ENCODE peak calls at places on chromosomes 3 and 15, in six cellular contexts. One of them, this sample, is unnamed.

GRCh38 chr3:113498221-113499005 is 16.5 kb downstream of the SPICE1 start:
- DNase-seq in nephron progenitor cell: no peak
- DNase-seq in endothelial cell: no peak
- DNase-seq in left ventricle myocardium inferior: no peak
- DNase-seq in IMR-90: peak; percentile 87
- DNase-seq in GM23338: no peak
- DNase-seq in this sample: no peak

GRCh38 chr15:40854161-40854560 is 10.3 kb downstream of the SPINT1 start:
- DNase-seq in nephron progenitor cell: no peak
- DNase-seq in endothelial cell: no peak
- DNase-seq in left ventricle myocardium inferior: no peak
- DNase-seq in IMR-90: no peak
- DNase-seq in GM23338: no peak
- DNase-seq in this sample: no peak

GRCh38 chr15:57503051-57503702 is 88.5 kb upstream of the MYZAP start:
- DNase-seq in nephron progenitor cell: no peak
- DNase-seq in endothelial cell: peak; percentile 37
- DNase-seq in left ventricle myocardium inferior: no peak
- DNase-seq in IMR-90: no peak
- DNase-seq in GM23338: peak; percentile 71
- DNase-seq in this sample: no peak

GRCh38 chr15:65414841-65415621 is 7.7 kb downstream of the IGDCC4 start:
- DNase-seq in nephron progenitor cell: peak; percentile 64
- DNase-seq in endothelial cell: peak; percentile 55
- DNase-seq in left ventricle myocardium inferior: peak; percentile 49
- DNase-seq in IMR-90: peak; percentile 76
- DNase-seq in GM23338: peak; percentile 97
- DNase-seq in this sample: no peak

GRCh38 chr3:53808496-53808895 is 37.7 kb downstream of the CHDH start:
- DNase-seq in nephron progenitor cell: no peak
- DNase-seq in endothelial cell: no peak
- DNase-seq in left ventricle myocardium inferior: no peak
- DNase-seq in IMR-90: no peak
- DNase-seq in GM23338: no peak
- DNase-seq in this sample: no peak

GRCh38 chr3:59709702-59710555 is 660.1 kb upstream of the CFAP20DC start:
- DNase-seq in nephron progenitor cell: no peak
- DNase-seq in endothelial cell: no peak
- DNase-seq in left ventricle myocardium inferior: peak; percentile 61
- DNase-seq in IMR-90: no peak
- DNase-seq in GM23338: no peak
- DNase-seq in this sample: no peak

GRCh38 chr3:45545476-45545875 is 49.1 kb upstream of the LIMD1 start:
- DNase-seq in nephron progenitor cell: no peak
- DNase-seq in endothelial cell: no peak
- DNase-seq in left ventricle myocardium inferior: no peak
- DNase-seq in IMR-90: peak; percentile 45
- DNase-seq in GM23338: no peak
- DNase-seq in this sample: no peak

GRCh38 chr3:25820816-25821486 is 31.1 kb downstream of the OXSM start:
- DNase-seq in nephron progenitor cell: no peak
- DNase-seq in endothelial cell: no peak
- DNase-seq in left ventricle myocardium inferior: no peak
- DNase-seq in IMR-90: no peak
- DNase-seq in GM23338: no peak
- DNase-seq in this sample: no peak

GRCh38 chr15:40246496-40247275 is 7.8 kb downstream of the PAK6 start:
- DNase-seq in nephron progenitor cell: no peak
- DNase-seq in endothelial cell: no peak
- DNase-seq in left ventricle myocardium inferior: peak; percentile 3
- DNase-seq in IMR-90: no peak
- DNase-seq in GM23338: no peak
- DNase-seq in this sample: no peak

GRCh38 chr3:171932153-171932567 is 89.0 kb downstream of the TMEM212 start:
- DNase-seq in nephron progenitor cell: no peak
- DNase-seq in endothelial cell: no peak
- DNase-seq in left ventricle myocardium inferior: no peak
- DNase-seq in IMR-90: no peak
- DNase-seq in GM23338: no peak
- DNase-seq in this sample: no peak

GRCh38 chr3:196872316-196872715 is 4.6 kb downstream of the SENP5 start:
- DNase-seq in nephron progenitor cell: no peak
- DNase-seq in endothelial cell: no peak
- DNase-seq in left ventricle myocardium inferior: no peak
- DNase-seq in IMR-90: peak; percentile 72
- DNase-seq in GM23338: no peak
- DNase-seq in this sample: no peak

GRCh38 chr15:92780816-92781215 is 119.3 kb upstream of the CHD2 start:
- DNase-seq in nephron progenitor cell: no peak
- DNase-seq in endothelial cell: no peak
- DNase-seq in left ventricle myocardium inferior: no peak
- DNase-seq in IMR-90: no peak
- DNase-seq in GM23338: peak; percentile 21
- DNase-seq in this sample: no peak

GRCh38 chr3:31077826-31078225 is 183.4 kb upstream of the GADL1 start:
- DNase-seq in nephron progenitor cell: no peak
- DNase-seq in endothelial cell: no peak
- DNase-seq in left ventricle myocardium inferior: no peak
- DNase-seq in IMR-90: peak; percentile 54
- DNase-seq in GM23338: no peak
- DNase-seq in this sample: no peak

GRCh38 chr3:28840976-28841376 is 439.9 kb upstream of the RBMS3 start:
- DNase-seq in nephron progenitor cell: no peak
- DNase-seq in endothelial cell: no peak
- DNase-seq in left ventricle myocardium inferior: no peak
- DNase-seq in IMR-90: no peak
- DNase-seq in GM23338: no peak
- DNase-seq in this sample: no peak

GRCh38 chr15:42608110-42608531 is 32.7 kb downstream of the STARD9 start:
- DNase-seq in nephron progenitor cell: no peak
- DNase-seq in endothelial cell: no peak
- DNase-seq in left ventricle myocardium inferior: no peak
- DNase-seq in IMR-90: no peak
- DNase-seq in GM23338: no peak
- DNase-seq in this sample: no peak

GRCh38 chr15:38740206-38740605 is 175.6 kb upstream of the RASGRP1 start:
- DNase-seq in nephron progenitor cell: peak; percentile 4
- DNase-seq in endothelial cell: no peak
- DNase-seq in left ventricle myocardium inferior: no peak
- DNase-seq in IMR-90: no peak
- DNase-seq in GM23338: no peak
- DNase-seq in this sample: no peak

GRCh38 chr15:71288348-71288955 is 173.2 kb downstream of the THSD4 start:
- DNase-seq in nephron progenitor cell: no peak
- DNase-seq in endothelial cell: no peak
- DNase-seq in left ventricle myocardium inferior: no peak
- DNase-seq in IMR-90: peak; percentile 74
- DNase-seq in GM23338: no peak
- DNase-seq in this sample: no peak

GRCh38 chr15:85646538-85647091 is 148.1 kb downstream of the KLHL25 start:
- DNase-seq in nephron progenitor cell: no peak
- DNase-seq in endothelial cell: no peak
- DNase-seq in left ventricle myocardium inferior: no peak
- DNase-seq in IMR-90: peak; percentile 93
- DNase-seq in GM23338: no peak
- DNase-seq in this sample: no peak

GRCh38 chr3:114362815-114363214 is 69.0 kb downstream of the TIGIT start:
- DNase-seq in nephron progenitor cell: no peak
- DNase-seq in endothelial cell: no peak
- DNase-seq in left ventricle myocardium inferior: no peak
- DNase-seq in IMR-90: peak; percentile 48
- DNase-seq in GM23338: peak; percentile 29
- DNase-seq in this sample: no peak

GRCh38 chr15:76730262-76730661 is 174.9 kb downstream of the SCAPER start:
- DNase-seq in nephron progenitor cell: no peak
- DNase-seq in endothelial cell: no peak
- DNase-seq in left ventricle myocardium inferior: no peak
- DNase-seq in IMR-90: peak; percentile 50
- DNase-seq in GM23338: no peak
- DNase-seq in this sample: no peak

GRCh38 chr3:126850370-126851085 is 132.4 kb upstream of the PLXNA1 start:
- DNase-seq in nephron progenitor cell: peak; percentile 35
- DNase-seq in endothelial cell: no peak
- DNase-seq in left ventricle myocardium inferior: peak; percentile 39
- DNase-seq in IMR-90: peak; percentile 78
- DNase-seq in GM23338: peak; percentile 96
- DNase-seq in this sample: no peak

GRCh38 chr3:127454968-127455367 is 135.6 kb downstream of the TPRA1 start:
- DNase-seq in nephron progenitor cell: no peak
- DNase-seq in endothelial cell: no peak
- DNase-seq in left ventricle myocardium inferior: no peak
- DNase-seq in IMR-90: no peak
- DNase-seq in GM23338: no peak
- DNase-seq in this sample: peak; percentile 1

GRCh38 chr3:190585771-190586630 is 72.1 kb downstream of the IL1RAP start:
- DNase-seq in nephron progenitor cell: no peak
- DNase-seq in endothelial cell: no peak
- DNase-seq in left ventricle myocardium inferior: no peak
- DNase-seq in IMR-90: peak; percentile 95
- DNase-seq in GM23338: peak; percentile 63
- DNase-seq in this sample: no peak

GRCh38 chr15:68431792-68432401 is at the start of gene ITGA11:
- DNase-seq in nephron progenitor cell: peak; percentile 84
- DNase-seq in endothelial cell: peak; percentile 68
- DNase-seq in left ventricle myocardium inferior: peak; percentile 83
- DNase-seq in IMR-90: peak; percentile 34
- DNase-seq in GM23338: peak; percentile 90
- DNase-seq in this sample: peak; percentile 67

GRCh38 chr15:78321041-78321570 is 19.0 kb upstream of the CRABP1 start:
- DNase-seq in nephron progenitor cell: no peak
- DNase-seq in endothelial cell: no peak
- DNase-seq in left ventricle myocardium inferior: no peak
- DNase-seq in IMR-90: no peak
- DNase-seq in GM23338: peak; percentile 46
- DNase-seq in this sample: no peak

GRCh38 chr3:187725218-187725617 is 20.1 kb downstream of the BCL6 start:
- DNase-seq in nephron progenitor cell: no peak
- DNase-seq in endothelial cell: no peak
- DNase-seq in left ventricle myocardium inferior: no peak
- DNase-seq in IMR-90: no peak
- DNase-seq in GM23338: no peak
- DNase-seq in this sample: no peak

GRCh38 chr3:156024904-156025303 is 95.5 kb upstream of the KCNAB1 start:
- DNase-seq in nephron progenitor cell: no peak
- DNase-seq in endothelial cell: no peak
- DNase-seq in left ventricle myocardium inferior: no peak
- DNase-seq in IMR-90: peak; percentile 8
- DNase-seq in GM23338: peak; percentile 41
- DNase-seq in this sample: no peak

GRCh38 chr3:188489639-188490405 is 335.9 kb downstream of the LPP start:
- DNase-seq in nephron progenitor cell: no peak
- DNase-seq in endothelial cell: no peak
- DNase-seq in left ventricle myocardium inferior: no peak
- DNase-seq in IMR-90: peak; percentile 90
- DNase-seq in GM23338: no peak
- DNase-seq in this sample: no peak

GRCh38 chr3:101638262-101638745 is 38.6 kb downstream of the ZBTB11 start:
- DNase-seq in nephron progenitor cell: peak; percentile 7
- DNase-seq in endothelial cell: no peak
- DNase-seq in left ventricle myocardium inferior: no peak
- DNase-seq in IMR-90: no peak
- DNase-seq in GM23338: peak; percentile 42
- DNase-seq in this sample: no peak

GRCh38 chr3:10722921-10723320 is 93.1 kb upstream of the SLC6A11 start:
- DNase-seq in nephron progenitor cell: no peak
- DNase-seq in endothelial cell: no peak
- DNase-seq in left ventricle myocardium inferior: no peak
- DNase-seq in IMR-90: no peak
- DNase-seq in GM23338: no peak
- DNase-seq in this sample: no peak

GRCh38 chr3:197802505-197803459 is 11.7 kb downstream of the LRCH3 start:
- DNase-seq in nephron progenitor cell: no peak
- DNase-seq in endothelial cell: no peak
- DNase-seq in left ventricle myocardium inferior: no peak
- DNase-seq in IMR-90: no peak
- DNase-seq in GM23338: peak; percentile 52
- DNase-seq in this sample: no peak

GRCh38 chr3:33915796-33916589 is 117.6 kb downstream of the PDCD6IP start:
- DNase-seq in nephron progenitor cell: peak; percentile 26
- DNase-seq in endothelial cell: no peak
- DNase-seq in left ventricle myocardium inferior: no peak
- DNase-seq in IMR-90: peak; percentile 28
- DNase-seq in GM23338: peak; percentile 47
- DNase-seq in this sample: no peak
- TF ChIP-seq CTCF in nephron progenitor cell: no peak
- TF ChIP-seq CTCF in endothelial cell: no peak
- TF ChIP-seq CTCF in left ventricle myocardium inferior: peak; percentile 56
- TF ChIP-seq CTCF in IMR-90: peak; percentile 45
- TF ChIP-seq CTCF in GM23338: peak; percentile 72
- TF ChIP-seq CTCF in this sample: no peak

GRCh38 chr3:159131376-159131775 is 329.5 kb downstream of the MFSD1 start:
- DNase-seq in nephron progenitor cell: no peak
- DNase-seq in endothelial cell: no peak
- DNase-seq in left ventricle myocardium inferior: no peak
- DNase-seq in IMR-90: no peak
- DNase-seq in GM23338: no peak
- DNase-seq in this sample: no peak

GRCh38 chr3:159126261-159127020 is 324.6 kb downstream of the MFSD1 start:
- DNase-seq in nephron progenitor cell: no peak
- DNase-seq in endothelial cell: no peak
- DNase-seq in left ventricle myocardium inferior: no peak
- DNase-seq in IMR-90: no peak
- DNase-seq in GM23338: no peak
- DNase-seq in this sample: no peak

GRCh38 chr3:159127021-159127392 is 325.2 kb downstream of the MFSD1 start:
- DNase-seq in nephron progenitor cell: no peak
- DNase-seq in endothelial cell: no peak
- DNase-seq in left ventricle myocardium inferior: no peak
- DNase-seq in IMR-90: no peak
- DNase-seq in GM23338: no peak
- DNase-seq in this sample: no peak

GRCh38 chr3:159128628-159129027 is 326.8 kb downstream of the MFSD1 start:
- DNase-seq in nephron progenitor cell: no peak
- DNase-seq in endothelial cell: no peak
- DNase-seq in left ventricle myocardium inferior: no peak
- DNase-seq in IMR-90: no peak
- DNase-seq in GM23338: no peak
- DNase-seq in this sample: no peak

GRCh38 chr3:159130108-159130507 is 328.3 kb downstream of the MFSD1 start:
- DNase-seq in nephron progenitor cell: no peak
- DNase-seq in endothelial cell: peak; percentile 14
- DNase-seq in left ventricle myocardium inferior: no peak
- DNase-seq in IMR-90: peak; percentile 1
- DNase-seq in GM23338: peak; percentile 78
- DNase-seq in this sample: no peak
- TF ChIP-seq CTCF in nephron progenitor cell: peak; percentile 27
- TF ChIP-seq CTCF in endothelial cell: no peak
- TF ChIP-seq CTCF in left ventricle myocardium inferior: peak; percentile 20
- TF ChIP-seq CTCF in IMR-90: peak; percentile 23
- TF ChIP-seq CTCF in GM23338: peak; percentile 86
- TF ChIP-seq CTCF in this sample: no peak

GRCh38 chr3:184129012-184129411 is 6.1 kb upstream of the EIF2B5 start:
- DNase-seq in nephron progenitor cell: peak; percentile 40
- DNase-seq in endothelial cell: peak; percentile 47
- DNase-seq in left ventricle myocardium inferior: no peak
- DNase-seq in IMR-90: peak; percentile 58
- DNase-seq in GM23338: peak; percentile 74
- DNase-seq in this sample: no peak
- TF ChIP-seq CTCF in nephron progenitor cell: peak; percentile 43
- TF ChIP-seq CTCF in endothelial cell: peak; percentile 41
- TF ChIP-seq CTCF in left ventricle myocardium inferior: peak; percentile 33
- TF ChIP-seq CTCF in IMR-90: peak; percentile 52
- TF ChIP-seq CTCF in GM23338: peak; percentile 72
- TF ChIP-seq CTCF in this sample: no peak

GRCh38 chr3:98763814-98764691 is 913 bp downstream of the ST3GAL6 start:
- DNase-seq in nephron progenitor cell: no peak
- DNase-seq in endothelial cell: no peak
- DNase-seq in left ventricle myocardium inferior: no peak
- DNase-seq in IMR-90: no peak
- DNase-seq in GM23338: no peak
- DNase-seq in this sample: no peak
- TF ChIP-seq CTCF in nephron progenitor cell: no peak
- TF ChIP-seq CTCF in endothelial cell: no peak
- TF ChIP-seq CTCF in left ventricle myocardium inferior: no peak
- TF ChIP-seq CTCF in IMR-90: no peak
- TF ChIP-seq CTCF in GM23338: no peak
- TF ChIP-seq CTCF in this sample: no peak

This sample was measured in mesothelial cell of epicardium.